ENCODE peak calls at places on chromosomes 5 and 9, in six cellular contexts. One of them, this sample, is unnamed.

GRCh38 chr9:75889977-75890540 is 414 bp upstream of the PCSK5 start:
- DNase-seq in Caki2: no peak
- DNase-seq in stomach: peak
- DNase-seq in naive B cell: no peak
- DNase-seq in left cardiac atrium: peak
- DNase-seq in choroid plexus epithelial cell: peak
- DNase-seq in this sample: no peak

GRCh38 chr5:158462349-158463114 is 603.6 kb upstream of the CLINT1 start:
- DNase-seq in Caki2: no peak
- DNase-seq in stomach: no peak
- DNase-seq in naive B cell: no peak
- DNase-seq in left cardiac atrium: no peak
- DNase-seq in choroid plexus epithelial cell: no peak
- DNase-seq in this sample: no peak

GRCh38 chr5:68766952-68767464 is 326.8 kb upstream of the SLC30A5 start:
- DNase-seq in Caki2: no peak
- DNase-seq in stomach: no peak
- DNase-seq in naive B cell: no peak
- DNase-seq in left cardiac atrium: no peak
- DNase-seq in choroid plexus epithelial cell: no peak
- DNase-seq in this sample: no peak

GRCh38 chr5:68027519-68027918 is 188.0 kb upstream of the PIK3R1 start:
- DNase-seq in Caki2: no peak
- DNase-seq in stomach: no peak
- DNase-seq in naive B cell: no peak
- DNase-seq in left cardiac atrium: no peak
- DNase-seq in choroid plexus epithelial cell: peak
- DNase-seq in this sample: no peak

GRCh38 chr5:67163863-67164595 is 32.6 kb downstream of the CD180 start:
- DNase-seq in Caki2: no peak
- DNase-seq in stomach: no peak
- DNase-seq in naive B cell: no peak
- DNase-seq in left cardiac atrium: no peak
- DNase-seq in choroid plexus epithelial cell: no peak
- DNase-seq in this sample: no peak

GRCh38 chr9:119420263-119420662 is 51.0 kb upstream of the BRINP1 start:
- DNase-seq in Caki2: no peak
- DNase-seq in stomach: no peak
- DNase-seq in naive B cell: no peak
- DNase-seq in left cardiac atrium: no peak
- DNase-seq in choroid plexus epithelial cell: no peak
- DNase-seq in this sample: no peak

GRCh38 chr5:10573487-10574145 is 9.7 kb downstream of the ANKRD33B start:
- DNase-seq in Caki2: no peak
- DNase-seq in stomach: peak
- DNase-seq in naive B cell: no peak
- DNase-seq in left cardiac atrium: no peak
- DNase-seq in choroid plexus epithelial cell: no peak
- DNase-seq in this sample: no peak

GRCh38 chr5:2549354-2549753 is 202.1 kb downstream of the IRX2 start:
- DNase-seq in Caki2: no peak
- DNase-seq in stomach: no peak
- DNase-seq in naive B cell: no peak
- DNase-seq in left cardiac atrium: no peak
- DNase-seq in choroid plexus epithelial cell: no peak
- DNase-seq in this sample: no peak

GRCh38 chr5:176548967-176549444 is at the start of gene CDHR2:
- DNase-seq in Caki2: peak
- DNase-seq in stomach: no peak
- DNase-seq in naive B cell: no peak
- DNase-seq in left cardiac atrium: no peak
- DNase-seq in choroid plexus epithelial cell: no peak
- DNase-seq in this sample: no peak

GRCh38 chr5:1732955-1733354 is 66.7 kb downstream of the MRPL36 start:
- DNase-seq in Caki2: no peak
- DNase-seq in stomach: peak
- DNase-seq in naive B cell: no peak
- DNase-seq in left cardiac atrium: no peak
- DNase-seq in choroid plexus epithelial cell: no peak
- DNase-seq in this sample: no peak

GRCh38 chr5:14239951-14240350 is 96.8 kb downstream of the TRIO start:
- DNase-seq in Caki2: no peak
- DNase-seq in stomach: no peak
- DNase-seq in naive B cell: no peak
- DNase-seq in left cardiac atrium: no peak
- DNase-seq in choroid plexus epithelial cell: no peak
- DNase-seq in this sample: no peak

GRCh38 chr5:96331210-96331609 is 101.8 kb downstream of the PCSK1 start:
- DNase-seq in Caki2: no peak
- DNase-seq in stomach: no peak
- DNase-seq in naive B cell: no peak
- DNase-seq in left cardiac atrium: no peak
- DNase-seq in choroid plexus epithelial cell: peak
- DNase-seq in this sample: no peak

GRCh38 chr9:131027872-131028179 is 18.9 kb downstream of the LAMC3 start:
- DNase-seq in Caki2: no peak
- DNase-seq in stomach: no peak
- DNase-seq in naive B cell: no peak
- DNase-seq in left cardiac atrium: no peak
- DNase-seq in choroid plexus epithelial cell: no peak
- DNase-seq in this sample: no peak

GRCh38 chr9:20726144-20726543 is 42.1 kb downstream of the FOCAD start:
- DNase-seq in Caki2: no peak
- DNase-seq in stomach: no peak
- DNase-seq in naive B cell: no peak
- DNase-seq in left cardiac atrium: no peak
- DNase-seq in choroid plexus epithelial cell: no peak
- DNase-seq in this sample: no peak

GRCh38 chr9:26437056-26437711 is 455.4 kb downstream of the CAAP1 start:
- DNase-seq in Caki2: no peak
- DNase-seq in stomach: no peak
- DNase-seq in naive B cell: no peak
- DNase-seq in left cardiac atrium: no peak
- DNase-seq in choroid plexus epithelial cell: no peak
- DNase-seq in this sample: no peak

GRCh38 chr5:60668715-60669304 is 31.2 kb downstream of the DEPDC1B start:
- DNase-seq in Caki2: no peak
- DNase-seq in stomach: no peak
- DNase-seq in naive B cell: peak
- DNase-seq in left cardiac atrium: no peak
- DNase-seq in choroid plexus epithelial cell: peak
- DNase-seq in this sample: no peak

GRCh38 chr5:180519098-180519497 is 24.9 kb downstream of the CNOT6 start:
- DNase-seq in Caki2: no peak
- DNase-seq in stomach: no peak
- DNase-seq in naive B cell: no peak
- DNase-seq in left cardiac atrium: no peak
- DNase-seq in choroid plexus epithelial cell: peak
- DNase-seq in this sample: no peak

GRCh38 chr5:177358333-177358939 is 712 bp downstream of the RGS14 start:
- DNase-seq in Caki2: no peak
- DNase-seq in stomach: no peak
- DNase-seq in naive B cell: no peak
- DNase-seq in left cardiac atrium: no peak
- DNase-seq in choroid plexus epithelial cell: no peak
- DNase-seq in this sample: no peak

GRCh38 chr5:78527054-78527884 is 121.3 kb downstream of the LHFPL2 start:
- DNase-seq in Caki2: peak
- DNase-seq in stomach: no peak
- DNase-seq in naive B cell: no peak
- DNase-seq in left cardiac atrium: peak
- DNase-seq in choroid plexus epithelial cell: peak
- DNase-seq in this sample: peak

GRCh38 chr9:5843450-5844249 is 10.7 kb upstream of the ERMP1 start:
- DNase-seq in Caki2: peak
- DNase-seq in stomach: no peak
- DNase-seq in naive B cell: no peak
- DNase-seq in left cardiac atrium: no peak
- DNase-seq in choroid plexus epithelial cell: peak
- DNase-seq in this sample: no peak

GRCh38 chr9:121288874-121289553 is 21.1 kb downstream of the GSN start:
- DNase-seq in Caki2: peak
- DNase-seq in stomach: peak
- DNase-seq in naive B cell: no peak
- DNase-seq in left cardiac atrium: peak
- DNase-seq in choroid plexus epithelial cell: peak
- DNase-seq in this sample: no peak

GRCh38 chr5:38666668-38667498 is 110.4 kb upstream of the LIFR start:
- DNase-seq in Caki2: no peak
- DNase-seq in stomach: peak
- DNase-seq in naive B cell: no peak
- DNase-seq in left cardiac atrium: peak
- DNase-seq in choroid plexus epithelial cell: peak
- DNase-seq in this sample: no peak

GRCh38 chr5:149452007-149452664 is 73.0 kb upstream of the IL17B start:
- DNase-seq in Caki2: peak
- DNase-seq in stomach: peak
- DNase-seq in naive B cell: no peak
- DNase-seq in left cardiac atrium: peak
- DNase-seq in choroid plexus epithelial cell: peak
- DNase-seq in this sample: peak

GRCh38 chr9:18268381-18268780 is 205.6 kb upstream of the ADAMTSL1 start:
- DNase-seq in Caki2: peak
- DNase-seq in stomach: no peak
- DNase-seq in naive B cell: no peak
- DNase-seq in left cardiac atrium: no peak
- DNase-seq in choroid plexus epithelial cell: peak
- DNase-seq in this sample: no peak

GRCh38 chr9:71036501-71036900 is 84.9 kb downstream of the TRPM3 start:
- DNase-seq in Caki2: no peak
- DNase-seq in stomach: peak
- DNase-seq in naive B cell: no peak
- DNase-seq in left cardiac atrium: no peak
- DNase-seq in choroid plexus epithelial cell: peak
- DNase-seq in this sample: peak

GRCh38 chr9:70935856-70936255 is 185.6 kb downstream of the TRPM3 start:
- DNase-seq in Caki2: no peak
- DNase-seq in stomach: no peak
- DNase-seq in naive B cell: no peak
- DNase-seq in left cardiac atrium: no peak
- DNase-seq in choroid plexus epithelial cell: no peak
- DNase-seq in this sample: no peak

GRCh38 chr5:149836451-149837139 is 106.5 kb downstream of the PPARGC1B start:
- DNase-seq in Caki2: no peak
- DNase-seq in stomach: no peak
- DNase-seq in naive B cell: no peak
- DNase-seq in left cardiac atrium: no peak
- DNase-seq in choroid plexus epithelial cell: no peak
- DNase-seq in this sample: no peak

GRCh38 chr5:387491-388265 is 55.3 kb upstream of the EXOC3 start:
- DNase-seq in Caki2: no peak
- DNase-seq in stomach: no peak
- DNase-seq in naive B cell: no peak
- DNase-seq in left cardiac atrium: no peak
- DNase-seq in choroid plexus epithelial cell: no peak
- DNase-seq in this sample: no peak

GRCh38 chr9:130939405-130939941 is 426 bp upstream of the FIBCD1 start:
- DNase-seq in Caki2: no peak
- DNase-seq in stomach: no peak
- DNase-seq in naive B cell: no peak
- DNase-seq in left cardiac atrium: no peak
- DNase-seq in choroid plexus epithelial cell: no peak
- DNase-seq in this sample: no peak

GRCh38 chr9:18791074-18791473 is 241.9 kb downstream of the SAXO1 start:
- DNase-seq in Caki2: no peak
- DNase-seq in stomach: no peak
- DNase-seq in naive B cell: no peak
- DNase-seq in left cardiac atrium: no peak
- DNase-seq in choroid plexus epithelial cell: peak
- DNase-seq in this sample: no peak

GRCh38 chr5:95808686-95809413 is 13.7 kb downstream of the GLRX start:
- DNase-seq in Caki2: no peak
- DNase-seq in stomach: peak
- DNase-seq in naive B cell: peak
- DNase-seq in left cardiac atrium: peak
- DNase-seq in choroid plexus epithelial cell: peak
- DNase-seq in this sample: no peak

GRCh38 chr5:176396330-176396729 is 7.8 kb downstream of the HIGD2A start:
- DNase-seq in Caki2: no peak
- DNase-seq in stomach: no peak
- DNase-seq in naive B cell: no peak
- DNase-seq in left cardiac atrium: no peak
- DNase-seq in choroid plexus epithelial cell: peak
- DNase-seq in this sample: no peak

GRCh38 chr9:112810696-112811490 is 60.3 kb downstream of the SNX30 start:
- DNase-seq in Caki2: no peak
- DNase-seq in stomach: no peak
- DNase-seq in naive B cell: no peak
- DNase-seq in left cardiac atrium: no peak
- DNase-seq in choroid plexus epithelial cell: no peak
- DNase-seq in this sample: no peak

GRCh38 chr5:178793156-178793555 is 62.7 kb upstream of the ZNF354A start:
- DNase-seq in Caki2: no peak
- DNase-seq in stomach: peak
- DNase-seq in naive B cell: no peak
- DNase-seq in left cardiac atrium: no peak
- DNase-seq in choroid plexus epithelial cell: no peak
- DNase-seq in this sample: no peak